ENCODE peak calls at places on chromosomes 11 and 22, in six cellular contexts. A is iris pigment epithelial cell, C is left lung, X is retina, I is T-cell, Q is left colon. P is an unnamed sample.

GRCh38 chr11:116580828-116581227 is 192.0 kb downstream of the BUD13 start:
- DNase-seq in A (no peak), Q (no peak), X (peak), C (no peak), I (no peak), P (no peak)

GRCh38 chr11:86805873-86806310 is 5.5 kb downstream of the PRSS23 start:
- DNase-seq in X (no peak), A (no peak), C (no peak), I (peak), Q (no peak), P (no peak)

GRCh38 chr11:71269603-71270511 is 17.5 kb upstream of the SHANK2 start:
- DNase-seq in Q (no peak), I (no peak), A (no peak), C (no peak), X (no peak), P (no peak)

GRCh38 chr22:47411006-47411405 is 648.6 kb downstream of the TBC1D22A start:
- DNase-seq in C (peak), Q (no peak), I (no peak), X (no peak), A (no peak), P (no peak)

GRCh38 chr11:16099501-16099900 is 256.8 kb downstream of the SOX6 start:
- DNase-seq in X (no peak), C (no peak), I (no peak), Q (no peak), A (no peak), P (no peak)

GRCh38 chr22:38012604-38013072 is 28.3 kb upstream of the SOX10 start:
- DNase-seq in X (no peak), C (no peak), I (no peak), Q (no peak), A (peak), P (no peak)

GRCh38 chr22:35406443-35406842 is 6.5 kb downstream of the MCM5 start:
- DNase-seq in X (no peak), I (no peak), A (no peak), C (peak), Q (no peak), P (no peak)

GRCh38 chr22:32745251-32745995 is 56.1 kb upstream of the TIMP3 start:
- DNase-seq in A (no peak), C (no peak), X (no peak), I (no peak), Q (no peak), P (no peak)

GRCh38 chr22:47333625-47334024 is 571.2 kb downstream of the TBC1D22A start:
- DNase-seq in A (peak), C (no peak), X (no peak), Q (no peak), I (no peak), P (no peak)

GRCh38 chr11:34191592-34191991 is 86.2 kb downstream of the NAT10 start:
- DNase-seq in X (no peak), A (no peak), I (no peak), C (no peak), Q (no peak), P (no peak)

GRCh38 chr11:69238562-69239319 is 55.2 kb upstream of the MYEOV start:
- DNase-seq in A (no peak), I (no peak), C (no peak), Q (no peak), X (no peak), P (no peak)

GRCh38 chr11:30346068-30346688 is 23.3 kb downstream of the ARL14EP start:
- DNase-seq in Q (no peak), I (no peak), C (no peak), A (peak), X (peak), P (no peak)

GRCh38 chr11:61732705-61733104 is 19.7 kb upstream of the MYRF start:
- DNase-seq in X (no peak), A (peak), I (no peak), C (no peak), Q (no peak), P (peak)

GRCh38 chr11:74388678-74389327 is 9.4 kb downstream of the PGM2L1 start:
- DNase-seq in A (peak), X (peak), I (peak), C (no peak), Q (peak), P (peak)

GRCh38 chr11:35066783-35067476 is 72.0 kb upstream of the CD44 start:
- DNase-seq in X (no peak), Q (no peak), I (no peak), C (no peak), A (no peak), P (no peak)

GRCh38 chr22:20991252-20992055 is 9.4 kb downstream of the LZTR1 start:
- DNase-seq in C (peak), A (no peak), Q (no peak), X (no peak), I (no peak), P (no peak)

GRCh38 chr11:5923789-5924188 is 18.3 kb upstream of the OR56A3 start:
- DNase-seq in A (no peak), X (no peak), C (no peak), I (no peak), Q (no peak), P (no peak)

GRCh38 chr11:112343368-112344039 is 82.8 kb upstream of the PLET1 start:
- DNase-seq in A (peak), Q (no peak), X (no peak), I (no peak), C (no peak), P (no peak)

GRCh38 chr11:96123301-96123700 is 199.4 kb upstream of the MTMR2 start:
- DNase-seq in I (no peak), X (no peak), A (no peak), C (no peak), Q (no peak), P (no peak)

GRCh38 chr11:43787823-43788222 is 92.8 kb upstream of the ALKBH3 start:
- DNase-seq in C (no peak), I (no peak), A (no peak), Q (no peak), X (no peak), P (no peak)

GRCh38 chr11:18064450-18065048 is 18.5 kb upstream of the TPH1 start:
- DNase-seq in C (no peak), I (no peak), A (no peak), X (no peak), Q (no peak), P (no peak)

GRCh38 chr22:24486501-24486921 is 8.6 kb upstream of the UPB1 start:
- DNase-seq in I (no peak), C (no peak), Q (no peak), A (peak), X (no peak), P (no peak)

GRCh38 chr22:44735518-44736428 is 16.6 kb upstream of the ARHGAP8 start:
- DNase-seq in A (peak), X (peak), I (peak), Q (peak), C (peak), P (peak)

GRCh38 chr22:31962392-31963113 is 18.2 kb downstream of the YWHAH start:
- DNase-seq in I (no peak), A (no peak), Q (no peak), C (no peak), X (no peak), P (no peak)

P was measured in pancreas.